ENCODE peak calls at places on chromosomes 6 and 20, in seven cellular contexts. H is naive thymus-derived CD4-positive, alpha-beta T cell; R is activated CD4-positive, CD25-positive, alpha-beta regulatory T cell; F is HEK293T; G is T1000; D is fibroblast of the conjunctiva; N is naive thymus-derived CD8-positive, alpha-beta T cell. M is an unnamed sample.

GRCh38 chr6:7939864-7940228 is 29.3 kb upstream of the TXNDC5 start:
- DNase-seq in F (no peak), D (no peak), N (no peak), H (no peak), G (no peak), R (no peak), M (no peak)

GRCh38 chr6:157841211-157841840 is 18.3 kb downstream of the SNX9 start:
- DNase-seq in N (no peak), D (no peak), H (no peak), F (no peak), G (no peak), R (no peak), M (no peak)

GRCh38 chr6:36979343-36979742 is 6.7 kb downstream of the MTCH1 start:
- DNase-seq in H (peak), G (no peak), N (no peak), R (no peak), F (no peak), D (peak), M (no peak)

GRCh38 chr6:69974193-69974592 is 107.8 kb downstream of the COL19A1 start:
- DNase-seq in G (peak), F (no peak), H (no peak), N (no peak), D (no peak), R (no peak), M (no peak)

GRCh38 chr6:32148722-32149576 is 2.8 kb downstream of the PRRT1 start:
- DNase-seq in H (peak), D (no peak), G (no peak), R (peak), F (peak), N (peak), M (no peak)

GRCh38 chr6:1958257-1958656 is 287.1 kb downstream of the GMDS start:
- DNase-seq in H (no peak), R (no peak), F (no peak), N (no peak), G (no peak), D (no peak), M (no peak)

GRCh38 chr6:140303218-140303949 is 928.9 kb upstream of the CITED2 start:
- DNase-seq in R (no peak), N (no peak), H (no peak), F (no peak), D (no peak), G (no peak), M (no peak)

GRCh38 chr20:2519115-2519815 is 10.6 kb upstream of the ZNF343 start:
- DNase-seq in D (peak), N (no peak), R (no peak), G (no peak), H (no peak), F (no peak), M (no peak)

GRCh38 chr6:5190467-5190866 is 70.3 kb downstream of the LYRM4 start:
- DNase-seq in N (no peak), G (no peak), F (no peak), D (peak), H (no peak), R (no peak), M (no peak)

GRCh38 chr20:38698541-38698940 is 25.7 kb upstream of the SLC32A1 start:
- DNase-seq in R (no peak), H (no peak), D (no peak), G (no peak), F (no peak), N (no peak), M (no peak)